ENCODE peak calls at places on chromosomes 2 and 18, in seven cellular contexts. One of them, this sample, is unnamed. For H3K4me1, the result is how much of the 10 kb centered on the place peaks cover.

GRCh38 chr18:12657849-12658829 is at the start of gene SPIRE1:
- DNase-seq in spleen: peak
- DNase-seq in endothelial cell of umbilical vein: peak
- DNase-seq in breast epithelium: peak
- DNase-seq in transverse colon: peak
- DNase-seq in SK-N-SH: peak
- DNase-seq in H1: no peak
- DNase-seq in this sample: peak

GRCh38 chr2:2825062-2825461 is 494.0 kb upstream of the MYT1L start:
- DNase-seq in transverse colon: no peak
- DNase-seq in endothelial cell of umbilical vein: no peak
- DNase-seq in spleen: peak
- DNase-seq in SK-N-SH: no peak
- DNase-seq in H1: no peak
- DNase-seq in breast epithelium: no peak
- DNase-seq in this sample: no peak

GRCh38 chr18:39134255-39134654 is 1568.7 kb upstream of the CELF4 start:
- DNase-seq in transverse colon: no peak
- DNase-seq in H1: no peak
- DNase-seq in SK-N-SH: no peak
- DNase-seq in breast epithelium: no peak
- DNase-seq in endothelial cell of umbilical vein: no peak
- DNase-seq in spleen: no peak
- DNase-seq in this sample: no peak

GRCh38 chr2:216932113-216932512 is 72.2 kb upstream of the TNP1 start:
- DNase-seq in transverse colon: no peak
- DNase-seq in H1: no peak
- DNase-seq in breast epithelium: no peak
- DNase-seq in spleen: no peak
- DNase-seq in endothelial cell of umbilical vein: no peak
- DNase-seq in SK-N-SH: no peak
- DNase-seq in this sample: no peak

GRCh38 chr2:143530753-143531152 is 401.5 kb downstream of the ARHGAP15 start:
- DNase-seq in SK-N-SH: peak
- DNase-seq in breast epithelium: no peak
- DNase-seq in spleen: no peak
- DNase-seq in transverse colon: no peak
- DNase-seq in endothelial cell of umbilical vein: no peak
- DNase-seq in H1: no peak
- DNase-seq in this sample: no peak

GRCh38 chr2:172480301-172481218 is 53.2 kb downstream of the ITGA6 start:
- DNase-seq in transverse colon: no peak
- DNase-seq in spleen: peak
- DNase-seq in SK-N-SH: no peak
- DNase-seq in endothelial cell of umbilical vein: peak
- DNase-seq in H1: no peak
- DNase-seq in breast epithelium: no peak
- DNase-seq in this sample: peak

GRCh38 chr2:200302940-200303727 is 3.4 kb upstream of the SPATS2L start:
- DNase-seq in spleen: no peak
- DNase-seq in endothelial cell of umbilical vein: no peak
- DNase-seq in transverse colon: no peak
- DNase-seq in H1: no peak
- DNase-seq in breast epithelium: no peak
- DNase-seq in SK-N-SH: no peak
- DNase-seq in this sample: no peak

GRCh38 chr2:44596537-44597320 is 235.0 kb downstream of the CAMKMT start:
- DNase-seq in transverse colon: no peak
- DNase-seq in SK-N-SH: no peak
- DNase-seq in endothelial cell of umbilical vein: no peak
- DNase-seq in H1: no peak
- DNase-seq in breast epithelium: no peak
- DNase-seq in spleen: no peak
- DNase-seq in this sample: no peak

GRCh38 chr2:197076652-197077051 is 150.1 kb upstream of the PGAP1 start:
- DNase-seq in spleen: no peak
- DNase-seq in SK-N-SH: no peak
- DNase-seq in transverse colon: no peak
- DNase-seq in endothelial cell of umbilical vein: no peak
- DNase-seq in breast epithelium: no peak
- DNase-seq in H1: no peak
- DNase-seq in this sample: no peak

GRCh38 chr2:12300927-12301326 is 415.8 kb upstream of the TRIB2 start:
- DNase-seq in endothelial cell of umbilical vein: peak
- DNase-seq in SK-N-SH: no peak
- DNase-seq in transverse colon: no peak
- DNase-seq in breast epithelium: no peak
- DNase-seq in H1: no peak
- DNase-seq in spleen: no peak
- DNase-seq in this sample: no peak

GRCh38 chr18:50013363-50014138 is 181.4 kb downstream of the MYO5B start:
- DNase-seq in endothelial cell of umbilical vein: no peak
- DNase-seq in SK-N-SH: no peak
- DNase-seq in H1: no peak
- DNase-seq in breast epithelium: no peak
- DNase-seq in transverse colon: no peak
- DNase-seq in spleen: no peak
- DNase-seq in this sample: no peak

GRCh38 chr2:191935247-191935646 is 88.4 kb upstream of the CAVIN2 start:
- DNase-seq in spleen: no peak
- DNase-seq in endothelial cell of umbilical vein: no peak
- DNase-seq in breast epithelium: no peak
- DNase-seq in transverse colon: no peak
- DNase-seq in H1: no peak
- DNase-seq in SK-N-SH: no peak
- DNase-seq in this sample: no peak

GRCh38 chr2:176115883-176116813 is at the start of gene HOXD10:
- DNase-seq in SK-N-SH: peak
- DNase-seq in endothelial cell of umbilical vein: peak
- DNase-seq in breast epithelium: no peak
- DNase-seq in transverse colon: peak
- DNase-seq in H1: no peak
- DNase-seq in spleen: peak
- DNase-seq in this sample: peak
- TF ChIP-seq POLR2AphosphoS5 in SK-N-SH: no peak
- TF ChIP-seq POLR2AphosphoS5 in endothelial cell of umbilical vein: no peak
- TF ChIP-seq POLR2AphosphoS5 in breast epithelium: no peak
- TF ChIP-seq POLR2AphosphoS5 in transverse colon: peak
- TF ChIP-seq POLR2AphosphoS5 in H1: no peak
- TF ChIP-seq POLR2AphosphoS5 in spleen: no peak
- TF ChIP-seq POLR2AphosphoS5 in this sample: no peak

DNA sequence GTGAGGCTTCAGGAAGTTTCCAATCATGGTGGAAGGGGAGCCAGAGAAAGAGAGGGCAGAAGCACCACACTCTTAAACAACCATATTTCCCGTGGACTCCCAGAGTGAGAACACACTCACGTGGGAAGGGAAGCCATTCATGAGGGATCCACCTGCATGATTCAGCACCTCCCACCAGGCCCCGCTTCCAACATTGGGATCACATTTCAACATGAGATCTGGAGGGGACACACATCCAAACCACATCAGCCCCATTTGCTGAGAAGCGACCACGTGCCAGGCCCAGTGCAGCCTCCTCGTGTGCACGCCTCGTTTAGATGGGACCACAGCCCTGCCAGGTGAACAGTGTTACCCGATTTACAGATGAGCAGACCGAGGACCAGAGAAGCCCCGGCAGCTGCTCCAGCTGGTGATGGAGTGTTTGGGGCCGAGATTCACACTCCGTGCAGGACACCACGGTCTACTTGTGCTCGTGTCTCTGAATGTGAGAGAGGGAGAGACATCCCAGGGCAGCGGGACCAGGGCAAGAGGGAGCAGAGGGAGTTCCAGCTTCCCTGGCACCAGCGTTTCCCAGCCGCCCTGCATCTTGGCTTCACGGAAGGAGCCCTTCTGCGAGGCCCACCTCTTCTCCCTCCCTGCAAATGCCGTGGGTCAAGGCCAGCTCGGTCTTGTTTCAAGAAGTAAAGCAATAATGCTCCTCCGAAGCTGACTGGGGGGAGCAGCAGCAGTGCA is 76.9 kb upstream of the ODC1 start:
- DNase-seq in H1: no peak
- DNase-seq in spleen: peak
- DNase-seq in transverse colon: no peak
- DNase-seq in SK-N-SH: no peak
- DNase-seq in breast epithelium: no peak
- DNase-seq in endothelial cell of umbilical vein: no peak
- DNase-seq in this sample: no peak
- H3K4me3 ChIP-seq in H1: no peak
- H3K4me3 ChIP-seq in spleen: no peak
- H3K4me3 ChIP-seq in transverse colon: no peak
- H3K4me3 ChIP-seq in SK-N-SH: no peak
- H3K4me3 ChIP-seq in breast epithelium: no peak
- H3K4me3 ChIP-seq in endothelial cell of umbilical vein: no peak
- H3K4me3 ChIP-seq in this sample: no peak

GRCh38 chr18:9106094-9106493 is 3.6 kb downstream of the NDUFV2 start:
- DNase-seq in spleen: no peak
- DNase-seq in transverse colon: no peak
- DNase-seq in endothelial cell of umbilical vein: no peak
- DNase-seq in SK-N-SH: no peak
- DNase-seq in breast epithelium: no peak
- DNase-seq in H1: no peak
- DNase-seq in this sample: no peak
- H3K4me1 ChIP-seq in spleen: half or more
- H3K4me1 ChIP-seq in transverse colon: half or more
- H3K4me1 ChIP-seq in endothelial cell of umbilical vein: under half
- H3K4me1 ChIP-seq in SK-N-SH: under half
- H3K4me1 ChIP-seq in breast epithelium: under half
- H3K4me1 ChIP-seq in H1: under half
- H3K4me1 ChIP-seq in this sample: half or more

DNA sequence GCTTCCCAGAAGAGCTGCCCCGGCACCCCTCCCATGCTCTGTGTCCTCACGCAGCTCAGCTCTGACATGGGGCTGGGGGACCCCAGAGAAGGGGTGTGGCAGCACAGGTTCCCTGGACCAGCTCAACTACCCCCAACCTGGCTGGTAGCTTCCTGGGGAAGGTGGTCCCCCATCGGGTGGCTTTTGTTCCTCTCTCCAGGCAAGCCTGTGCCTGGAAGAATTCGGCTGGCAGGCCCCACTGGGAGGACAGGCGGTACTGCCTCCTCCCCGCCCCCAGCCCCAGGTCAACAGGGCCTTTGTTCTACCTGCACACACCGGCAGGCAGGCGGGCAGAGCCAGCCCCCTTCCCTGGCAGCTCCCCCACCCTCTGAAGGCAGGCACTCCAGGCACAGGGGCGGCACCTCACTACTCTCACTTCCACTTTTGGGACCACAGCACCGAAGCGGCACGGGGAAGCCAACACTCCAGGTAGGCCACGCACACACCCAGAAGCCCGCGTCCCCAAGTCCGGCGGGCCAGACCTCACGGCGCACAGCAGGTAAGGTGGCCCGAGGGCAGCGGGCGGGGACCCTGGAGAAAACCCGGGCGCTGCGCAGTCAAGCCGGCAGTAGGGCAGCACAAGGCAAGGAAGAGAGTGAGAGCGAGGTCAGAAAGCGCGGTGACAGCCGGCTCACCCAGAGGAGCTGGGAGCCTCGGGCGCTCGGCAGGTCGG is 1.3 kb downstream of the HS6ST1 start:
- DNase-seq in SK-N-SH: peak
- DNase-seq in endothelial cell of umbilical vein: no peak
- DNase-seq in breast epithelium: peak
- DNase-seq in transverse colon: peak
- DNase-seq in spleen: peak
- DNase-seq in H1: peak
- DNase-seq in this sample: peak
- TF ChIP-seq POLR2AphosphoS5 in SK-N-SH: no peak
- TF ChIP-seq POLR2AphosphoS5 in endothelial cell of umbilical vein: no peak
- TF ChIP-seq POLR2AphosphoS5 in breast epithelium: no peak
- TF ChIP-seq POLR2AphosphoS5 in transverse colon: no peak
- TF ChIP-seq POLR2AphosphoS5 in spleen: peak
- TF ChIP-seq POLR2AphosphoS5 in H1: no peak
- TF ChIP-seq POLR2AphosphoS5 in this sample: no peak

GRCh38 chr2:64861338-64862000 is 127.7 kb upstream of the SLC1A4 start:
- DNase-seq in H1: no peak
- DNase-seq in spleen: no peak
- DNase-seq in endothelial cell of umbilical vein: no peak
- DNase-seq in SK-N-SH: no peak
- DNase-seq in transverse colon: no peak
- DNase-seq in breast epithelium: peak
- DNase-seq in this sample: no peak
- H3K4me3 ChIP-seq in H1: no peak
- H3K4me3 ChIP-seq in spleen: no peak
- H3K4me3 ChIP-seq in endothelial cell of umbilical vein: no peak
- H3K4me3 ChIP-seq in SK-N-SH: no peak
- H3K4me3 ChIP-seq in transverse colon: no peak
- H3K4me3 ChIP-seq in breast epithelium: no peak
- H3K4me3 ChIP-seq in this sample: no peak